ENCODE peak calls at places on chromosomes 1 and 21, in nine cellular contexts. G is testis, I is adrenal gland, L is NB4, K is HCT116, H is spleen, T is IMR-90, O is ovary, Y is transverse colon. X is an unnamed sample.

GRCh38 chr1:93960641-93961147 is 51.5 kb upstream of the GCLM start:
- DNase-seq in K (no peak), G (no peak), L (no peak), I (no peak), T (peak; percentile 12), Y (peak; percentile 36), O (no peak), H (no peak), X (no peak)

GRCh38 chr1:70442486-70442885 is 31.4 kb downstream of the CTH start:
- DNase-seq in T (no peak), I (no peak), L (no peak), K (no peak), Y (no peak), O (no peak), H (no peak), G (no peak), X (no peak)

GRCh38 chr1:119139393-119139792 is 1.1 kb downstream of the WARS2 start:
- DNase-seq in L (no peak), K (no peak), H (no peak), G (no peak), T (no peak), I (no peak), Y (no peak), O (no peak), X (no peak)

GRCh38 chr1:203441811-203442210 is 33.8 kb upstream of the PRELP start:
- DNase-seq in K (no peak), H (no peak), G (no peak), Y (no peak), T (no peak), L (no peak), I (no peak), O (no peak), X (no peak)

GRCh38 chr1:211944733-211945500 is 90.4 kb downstream of the INTS7 start:
- DNase-seq in Y (peak; percentile 74), L (no peak), K (no peak), I (peak; percentile 44), H (no peak), G (peak; percentile 42), T (peak; percentile 22), O (no peak), X (no peak)

GRCh38 chr1:161379071-161379470 is 11.4 kb upstream of the CFAP126 start:
- DNase-seq in K (no peak), L (no peak), O (no peak), Y (no peak), G (no peak), T (peak; percentile 42), I (peak; percentile 13), H (no peak), X (no peak)

GRCh38 chr1:211236633-211237321 is 22.4 kb upstream of the RCOR3 start:
- DNase-seq in Y (no peak), L (no peak), G (no peak), I (no peak), K (no peak), T (peak; percentile 17), H (no peak), O (no peak), X (no peak)

GRCh38 chr21:37939251-37939650 is 23.0 kb upstream of the KCNJ6 start:
- DNase-seq in T (no peak), O (no peak), H (no peak), L (no peak), Y (peak; percentile 19), K (no peak), G (no peak), I (no peak), X (no peak)

GRCh38 chr1:154536570-154536969 is 21.9 kb downstream of the UBE2Q1 start:
- DNase-seq in G (no peak), I (no peak), Y (no peak), O (no peak), K (no peak), L (no peak), H (no peak), T (no peak), X (no peak)

GRCh38 chr1:233005703-233006102 is 55.3 kb downstream of the NTPCR start:
- DNase-seq in H (no peak), K (no peak), I (no peak), L (no peak), O (no peak), G (no peak), Y (no peak), T (peak; percentile 85), X (no peak)

GRCh38 chr21:33751533-33751932 is 109.2 kb downstream of the ITSN1 start:
- DNase-seq in I (no peak), Y (no peak), O (no peak), H (no peak), G (no peak), L (no peak), T (no peak), K (no peak), X (no peak)

GRCh38 chr1:46903481-46903880 is 37.8 kb downstream of the CYP4A11 start:
- DNase-seq in T (no peak), G (no peak), H (no peak), Y (no peak), I (no peak), K (no peak), O (no peak), L (no peak), X (no peak)

GRCh38 chr1:178739285-178740045 is 14.4 kb downstream of the RALGPS2 start:
- DNase-seq in Y (no peak), O (no peak), G (no peak), L (no peak), I (no peak), H (no peak), K (no peak), T (peak; percentile 81), X (no peak)

GRCh38 chr1:67599085-67599484 is 85.9 kb upstream of the GADD45A start:
- DNase-seq in L (no peak), Y (peak; percentile 24), O (no peak), T (no peak), G (no peak), I (no peak), K (no peak), H (no peak), X (peak; percentile 30)

GRCh38 chr1:230877139-230877923 is 9.0 kb upstream of the C1orf198 start:
- DNase-seq in L (no peak), G (no peak), Y (no peak), K (no peak), H (no peak), O (no peak), T (peak; percentile 84), I (no peak), X (no peak)

GRCh38 chr1:21896652-21897532 is 40.2 kb downstream of the HSPG2 start:
- DNase-seq in H (peak; percentile 71), L (no peak), O (no peak), I (peak; percentile 67), K (no peak), Y (peak; percentile 81), G (peak; percentile 83), T (no peak), X (peak; percentile 84)

DNA sequence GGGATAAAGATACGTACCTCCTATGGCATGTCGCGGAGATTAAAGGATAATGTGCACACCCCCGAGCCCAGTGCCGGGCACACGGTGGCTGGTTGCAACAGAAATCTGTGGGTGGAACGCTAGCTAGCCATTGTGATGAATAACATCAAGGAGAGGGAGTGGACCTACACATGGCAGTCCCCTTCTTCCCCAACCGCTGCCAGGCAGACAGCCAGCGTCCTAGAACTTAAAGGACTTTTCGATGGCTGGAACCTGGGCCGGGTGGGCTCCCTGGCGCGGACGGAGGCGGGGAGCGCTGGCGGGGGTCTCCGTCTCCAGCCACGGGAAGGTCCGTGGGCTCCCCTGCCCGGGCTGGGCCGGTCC is 334 bp upstream of the CACHD1 start:
- DNase-seq in I (no peak), Y (no peak), T (no peak), L (no peak), O (no peak), H (no peak), G (no peak), K (no peak), X (no peak)
- H3K4me3 ChIP-seq in I (peak overlapping the region; percentile 55), Y (peak overlapping the region; percentile 70), T (peak overlapping the region; percentile 80), L (no peak overlapping the region), O (peak overlapping the region; percentile 61), H (peak overlapping the region; percentile 53), G (peak overlapping the region; percentile 79), K (peak overlapping the region; percentile 78), X (peak overlapping the region; percentile 90)

DNA sequence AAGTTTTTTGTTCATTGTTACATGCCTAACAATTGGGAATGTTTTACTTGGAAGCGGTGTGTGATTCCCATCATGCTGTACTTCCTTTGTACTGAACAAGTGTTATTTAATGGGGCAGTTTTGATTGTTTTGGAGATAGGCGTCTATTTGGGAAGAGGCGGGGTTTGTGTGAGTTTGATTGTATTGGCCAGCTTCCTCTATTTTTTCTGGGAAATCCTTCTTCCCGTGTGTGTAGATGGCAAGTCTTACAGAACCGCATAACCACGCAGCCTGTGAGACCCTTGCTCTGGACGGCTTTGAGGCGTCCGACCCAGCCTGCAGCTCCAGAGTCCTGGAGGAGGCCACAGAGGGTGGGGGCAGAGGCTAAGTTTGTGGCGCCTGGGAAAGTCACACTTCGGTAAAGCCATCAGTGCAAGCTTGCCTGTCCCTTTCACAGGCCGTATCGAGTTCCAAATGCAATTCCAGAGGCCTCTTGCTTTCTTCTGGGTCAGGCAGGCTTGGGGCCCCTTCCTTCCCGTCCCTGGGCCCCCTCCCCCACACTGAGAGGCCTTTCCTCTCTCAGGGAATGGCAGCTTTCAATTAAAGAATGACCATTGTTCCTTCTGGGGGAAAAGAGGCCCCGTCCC is 210.3 kb downstream of the TOMM20 start:
- DNase-seq in G (no peak), T (no peak), L (no peak), Y (peak; percentile 17), H (no peak), K (no peak), O (no peak), I (no peak), X (no peak)
- TF ChIP-seq POLR2A in G (no peak), T (no peak), L (no peak), Y (no peak), H (no peak), K (no peak), O (no peak), I (no peak), X (no peak)

GRCh38 chr1:116933586-116934515 is 24.1 kb downstream of the PTGFRN start:
- DNase-seq in L (no peak), Y (no peak), K (no peak), G (no peak), H (no peak), O (no peak), I (no peak), T (no peak), X (no peak)

GRCh38 chr1:116929961-116930592 is 20.4 kb downstream of the PTGFRN start:
- DNase-seq in L (no peak), Y (no peak), I (no peak), T (no peak), K (no peak), H (no peak), G (no peak), O (no peak), X (no peak)

GRCh38 chr1:116931016-116931918 is 21.6 kb downstream of the PTGFRN start:
- DNase-seq in L (no peak), T (no peak), I (no peak), Y (no peak), O (no peak), K (no peak), H (no peak), G (no peak), X (no peak)

GRCh38 chr1:116934586-116935207 is 25.0 kb downstream of the PTGFRN start:
- DNase-seq in I (no peak), Y (no peak), L (peak; percentile 51), O (no peak), K (no peak), T (no peak), G (no peak), H (no peak), X (no peak)
- TF ChIP-seq CTCF in I (peak; percentile 32), Y (peak; percentile 15), L (peak; percentile 25), O (peak; percentile 13), K (peak; percentile 52), T (no peak), G (peak; percentile 8), H (peak; percentile 21), X (peak; percentile 35)

GRCh38 chr1:77678628-77679610 is 3.5 kb downstream of the ZZZ3 start:
- DNase-seq in G (no peak), Y (no peak), T (no peak), O (no peak), H (no peak), I (no peak), L (no peak), K (no peak), X (no peak)
- H3K4me3 ChIP-seq in G (no peak overlapping the region), Y (no peak overlapping the region), T (no peak overlapping the region), O (no peak overlapping the region), H (no peak overlapping the region), I (no peak overlapping the region), L (no peak overlapping the region), K (no peak overlapping the region), X (no peak overlapping the region)

X was measured in heart left ventricle.